ENCODE peak calls at places on chromosome 2, in seven cellular contexts. One of them, this sample, is unnamed.

GRCh38 chr2:202574541-202574940 is 60.2 kb upstream of the FAM117B start:
- DNase-seq in A673: no peak
- DNase-seq in GM06990: no peak
- DNase-seq in ascending aorta: no peak
- DNase-seq in H7: no peak
- DNase-seq in left ventricle myocardium inferior: no peak
- DNase-seq in Peyer's patch: no peak
- DNase-seq in this sample: no peak

GRCh38 chr2:5685225-5685624 is 7.0 kb upstream of the SOX11 start:
- DNase-seq in left ventricle myocardium inferior: no peak
- DNase-seq in A673: no peak
- DNase-seq in GM06990: no peak
- DNase-seq in ascending aorta: no peak
- DNase-seq in H7: no peak
- DNase-seq in Peyer's patch: no peak
- DNase-seq in this sample: no peak

GRCh38 chr2:79512442-79513401 is at the start of gene CTNNA2:
- DNase-seq in GM06990: peak
- DNase-seq in A673: peak
- DNase-seq in left ventricle myocardium inferior: no peak
- DNase-seq in H7: peak
- DNase-seq in Peyer's patch: no peak
- DNase-seq in ascending aorta: no peak
- DNase-seq in this sample: peak

GRCh38 chr2:196592912-196593881 is 46.3 kb upstream of the CCDC150 start:
- DNase-seq in H7: peak
- DNase-seq in GM06990: peak
- DNase-seq in left ventricle myocardium inferior: peak
- DNase-seq in A673: peak
- DNase-seq in Peyer's patch: no peak
- DNase-seq in ascending aorta: no peak
- DNase-seq in this sample: no peak

GRCh38 chr2:73202156-73203054 is at the start of gene NOTO:
- DNase-seq in Peyer's patch: no peak
- DNase-seq in A673: no peak
- DNase-seq in ascending aorta: no peak
- DNase-seq in H7: peak
- DNase-seq in GM06990: no peak
- DNase-seq in left ventricle myocardium inferior: no peak
- DNase-seq in this sample: no peak

GRCh38 chr2:212990697-212991096 is 160.7 kb downstream of the IKZF2 start:
- DNase-seq in left ventricle myocardium inferior: no peak
- DNase-seq in A673: no peak
- DNase-seq in GM06990: no peak
- DNase-seq in ascending aorta: no peak
- DNase-seq in Peyer's patch: no peak
- DNase-seq in H7: no peak
- DNase-seq in this sample: no peak

GRCh38 chr2:58109481-58109880 is 62.9 kb downstream of the VRK2 start:
- DNase-seq in H7: no peak
- DNase-seq in Peyer's patch: no peak
- DNase-seq in left ventricle myocardium inferior: no peak
- DNase-seq in ascending aorta: no peak
- DNase-seq in A673: peak
- DNase-seq in GM06990: no peak
- DNase-seq in this sample: no peak

GRCh38 chr2:217436386-217436785 is 566.4 kb downstream of the TNS1 start:
- DNase-seq in GM06990: no peak
- DNase-seq in left ventricle myocardium inferior: peak
- DNase-seq in A673: no peak
- DNase-seq in H7: no peak
- DNase-seq in Peyer's patch: no peak
- DNase-seq in ascending aorta: no peak
- DNase-seq in this sample: no peak

GRCh38 chr2:189304360-189304759 is 124.8 kb upstream of the COL5A2 start:
- DNase-seq in ascending aorta: no peak
- DNase-seq in Peyer's patch: peak
- DNase-seq in left ventricle myocardium inferior: no peak
- DNase-seq in A673: no peak
- DNase-seq in H7: no peak
- DNase-seq in GM06990: no peak
- DNase-seq in this sample: no peak

GRCh38 chr2:14866953-14867352 is 234.4 kb downstream of the LRATD1 start:
- DNase-seq in H7: no peak
- DNase-seq in left ventricle myocardium inferior: no peak
- DNase-seq in ascending aorta: no peak
- DNase-seq in A673: no peak
- DNase-seq in GM06990: no peak
- DNase-seq in Peyer's patch: no peak
- DNase-seq in this sample: no peak

GRCh38 chr2:238286987-238287386 is 1.4 kb downstream of the PER2 start:
- DNase-seq in left ventricle myocardium inferior: no peak
- DNase-seq in GM06990: no peak
- DNase-seq in Peyer's patch: peak
- DNase-seq in ascending aorta: no peak
- DNase-seq in A673: no peak
- DNase-seq in H7: no peak
- DNase-seq in this sample: no peak
- H3K4me3 ChIP-seq in left ventricle myocardium inferior: peak
- H3K4me3 ChIP-seq in GM06990: peak
- H3K4me3 ChIP-seq in Peyer's patch: no peak
- H3K4me3 ChIP-seq in ascending aorta: peak
- H3K4me3 ChIP-seq in A673: no peak
- H3K4me3 ChIP-seq in H7: no peak
- H3K4me3 ChIP-seq in this sample: peak

GRCh38 chr2:174026122-174026845 is 61.1 kb upstream of the SP3 start:
- DNase-seq in ascending aorta: no peak
- DNase-seq in H7: no peak
- DNase-seq in Peyer's patch: no peak
- DNase-seq in left ventricle myocardium inferior: no peak
- DNase-seq in A673: no peak
- DNase-seq in GM06990: no peak
- DNase-seq in this sample: no peak

GRCh38 chr2:174023591-174024523 is 58.7 kb upstream of the SP3 start:
- DNase-seq in Peyer's patch: peak
- DNase-seq in ascending aorta: peak
- DNase-seq in left ventricle myocardium inferior: peak
- DNase-seq in H7: peak
- DNase-seq in A673: no peak
- DNase-seq in GM06990: no peak
- DNase-seq in this sample: peak

GRCh38 chr2:174024524-174025270 is 59.5 kb upstream of the SP3 start:
- DNase-seq in H7: peak
- DNase-seq in GM06990: no peak
- DNase-seq in left ventricle myocardium inferior: peak
- DNase-seq in A673: peak
- DNase-seq in Peyer's patch: peak
- DNase-seq in ascending aorta: peak
- DNase-seq in this sample: no peak

GRCh38 chr2:174027956-174028355 is 62.8 kb upstream of the SP3 start:
- DNase-seq in H7: no peak
- DNase-seq in ascending aorta: peak
- DNase-seq in Peyer's patch: no peak
- DNase-seq in left ventricle myocardium inferior: no peak
- DNase-seq in GM06990: no peak
- DNase-seq in A673: no peak
- DNase-seq in this sample: no peak

GRCh38 chr2:174025271-174026121 is 60.3 kb upstream of the SP3 start:
- DNase-seq in A673: peak
- DNase-seq in Peyer's patch: peak
- DNase-seq in left ventricle myocardium inferior: peak
- DNase-seq in ascending aorta: peak
- DNase-seq in H7: peak
- DNase-seq in GM06990: no peak
- DNase-seq in this sample: no peak
- H3K4me3 ChIP-seq in A673: no peak
- H3K4me3 ChIP-seq in Peyer's patch: no peak
- H3K4me3 ChIP-seq in left ventricle myocardium inferior: peak
- H3K4me3 ChIP-seq in ascending aorta: no peak
- H3K4me3 ChIP-seq in H7: no peak
- H3K4me3 ChIP-seq in GM06990: no peak
- H3K4me3 ChIP-seq in this sample: no peak

GRCh38 chr2:219420687-219421086 is 2.5 kb downstream of the DES start:
- DNase-seq in GM06990: no peak
- DNase-seq in left ventricle myocardium inferior: no peak
- DNase-seq in H7: no peak
- DNase-seq in ascending aorta: no peak
- DNase-seq in A673: no peak
- DNase-seq in Peyer's patch: no peak
- DNase-seq in this sample: no peak
- H3K4me3 ChIP-seq in GM06990: no peak
- H3K4me3 ChIP-seq in left ventricle myocardium inferior: peak
- H3K4me3 ChIP-seq in H7: no peak
- H3K4me3 ChIP-seq in ascending aorta: no peak
- H3K4me3 ChIP-seq in A673: no peak
- H3K4me3 ChIP-seq in Peyer's patch: no peak
- H3K4me3 ChIP-seq in this sample: no peak

DNA sequence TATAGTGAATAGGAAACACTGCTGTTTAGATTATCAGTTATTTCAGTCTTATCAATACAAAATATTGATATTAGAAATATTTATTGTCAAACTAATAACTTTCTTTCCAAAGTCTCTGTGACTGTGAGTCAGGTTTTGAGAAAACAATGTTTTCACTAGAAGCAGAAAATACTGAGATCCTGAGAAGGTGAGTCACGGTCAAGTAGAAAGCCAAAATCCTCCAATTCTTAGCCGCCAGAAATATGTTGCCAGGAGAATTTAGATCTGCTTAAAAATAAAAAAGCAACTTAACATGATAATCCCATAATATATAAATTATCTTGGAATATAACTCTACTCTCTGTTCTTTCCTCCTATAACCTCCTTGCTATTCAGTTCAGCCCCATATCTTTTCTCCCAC is 181.9 kb upstream of the NRXN1 start:
- DNase-seq in Peyer's patch: no peak
- DNase-seq in ascending aorta: no peak
- DNase-seq in H7: no peak
- DNase-seq in left ventricle myocardium inferior: no peak
- DNase-seq in A673: no peak
- DNase-seq in GM06990: no peak
- DNase-seq in this sample: no peak
- H3K4me3 ChIP-seq in Peyer's patch: no peak
- H3K4me3 ChIP-seq in ascending aorta: no peak
- H3K4me3 ChIP-seq in H7: no peak
- H3K4me3 ChIP-seq in left ventricle myocardium inferior: no peak
- H3K4me3 ChIP-seq in A673: no peak
- H3K4me3 ChIP-seq in GM06990: no peak
- H3K4me3 ChIP-seq in this sample: no peak

DNA sequence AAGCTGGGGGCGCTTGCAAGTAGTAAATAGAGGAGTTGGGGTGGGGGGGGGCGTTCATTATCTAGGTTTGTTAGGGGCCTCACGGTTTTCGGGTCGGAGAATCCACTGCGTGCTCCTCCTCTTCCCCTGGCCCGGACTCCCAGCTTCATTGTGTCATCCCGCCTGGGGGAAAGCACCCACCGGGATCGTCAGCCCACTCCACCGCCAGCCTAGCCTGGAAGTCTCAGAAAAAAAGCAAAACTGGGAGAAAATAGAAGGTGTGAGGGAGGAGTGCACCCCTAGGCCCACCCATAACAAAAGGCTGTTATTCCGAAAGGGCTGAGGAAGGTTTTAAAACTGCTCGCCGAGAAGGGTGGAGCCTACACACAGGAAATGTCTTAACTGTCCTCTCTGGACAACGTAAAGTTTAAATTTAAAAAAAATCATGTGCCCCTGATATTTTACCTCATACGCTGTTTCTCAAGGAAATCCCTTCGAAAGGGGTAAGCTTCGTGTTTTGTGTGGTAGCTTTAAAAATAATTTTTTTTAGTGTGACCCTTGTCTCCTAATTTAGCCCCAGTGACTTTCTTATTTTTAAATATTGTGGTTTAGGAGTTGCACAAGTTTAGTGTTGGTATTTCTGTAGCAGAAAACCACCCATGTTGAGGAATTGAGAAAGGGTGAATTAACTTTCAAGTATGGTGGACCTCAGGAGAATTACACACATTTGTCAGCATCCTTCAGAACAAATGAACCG is 104.2 kb downstream of the SPTBN1 start:
- DNase-seq in H7: peak
- DNase-seq in ascending aorta: peak
- DNase-seq in Peyer's patch: peak
- DNase-seq in GM06990: peak
- DNase-seq in left ventricle myocardium inferior: no peak
- DNase-seq in A673: peak
- DNase-seq in this sample: peak
- H3K4me3 ChIP-seq in H7: peak
- H3K4me3 ChIP-seq in ascending aorta: peak
- H3K4me3 ChIP-seq in Peyer's patch: peak
- H3K4me3 ChIP-seq in GM06990: peak
- H3K4me3 ChIP-seq in left ventricle myocardium inferior: peak
- H3K4me3 ChIP-seq in A673: peak
- H3K4me3 ChIP-seq in this sample: peak

This sample was measured in RWPE2.